ENCODE peak calls at places on chromosomes 12 and 14, in eight cellular contexts. O, F, N, H, R, L, P and I are unnamed samples.

GRCh38 chr14:83463500-83464098 is 1929.9 kb upstream of the SEL1L start:
- DNase-seq in F (peak; percentile 46), R (peak; percentile 12), N (no peak), O (peak; percentile 7), P (peak; percentile 5), H (no peak), L (peak; percentile 2), I (peak; percentile 69)

GRCh38 chr14:89420502-89420901 is 3.5 kb upstream of the FOXN3 start:
- DNase-seq in N (no peak), F (no peak), R (peak; percentile 43), H (no peak), P (no peak), L (no peak), O (no peak), I (no peak)

GRCh38 chr12:131511391-131511802 is 199.5 kb upstream of the SFSWAP start:
- DNase-seq in R (no peak), H (peak; percentile 3), O (no peak), N (peak; percentile 73), F (peak; percentile 12), L (no peak), P (peak; percentile 15), I (no peak)

GRCh38 chr12:43069768-43070221 is 480.2 kb upstream of the PRICKLE1 start:
- DNase-seq in N (peak; percentile 3), R (no peak), L (no peak), H (no peak), F (no peak), P (no peak), O (no peak), I (no peak)

GRCh38 chr12:15956010-15956409 is 44.9 kb downstream of the DERA start:
- DNase-seq in O (no peak), R (no peak), F (no peak), N (no peak), P (no peak), L (no peak), H (no peak), I (no peak)

GRCh38 chr12:75364918-75365317 is 26.0 kb upstream of the GLIPR1L2 start:
- DNase-seq in H (no peak), R (no peak), O (no peak), L (no peak), F (no peak), N (no peak), P (no peak), I (peak; percentile 80)

GRCh38 chr14:50964683-50965390 is 20.6 kb upstream of the PYGL start:
- DNase-seq in L (no peak), P (no peak), R (peak; percentile 45), O (no peak), F (peak; percentile 96), H (no peak), N (no peak), I (no peak)

GRCh38 chr14:92740440-92740839 is 8.0 kb downstream of the LGMN start:
- DNase-seq in H (no peak), R (no peak), O (no peak), L (no peak), N (no peak), F (no peak), P (no peak), I (no peak)

GRCh38 chr12:90207799-90208198 is 499.2 kb upstream of the ATP2B1 start:
- DNase-seq in H (no peak), P (no peak), O (no peak), N (no peak), L (no peak), R (no peak), F (no peak), I (no peak)

GRCh38 chr12:10196210-10196609 is 16.5 kb upstream of the GABARAPL1 start:
- DNase-seq in F (no peak), O (no peak), P (no peak), N (peak; percentile 37), H (no peak), R (no peak), L (no peak), I (no peak)

GRCh38 chr14:74213907-74214803 is 25.1 kb upstream of the VSX2 start:
- DNase-seq in N (no peak), R (no peak), L (no peak), O (no peak), F (no peak), P (no peak), H (no peak), I (no peak)

GRCh38 chr12:98582093-98582492 is 11.4 kb upstream of the SLC25A3 start:
- DNase-seq in H (peak; percentile 40), P (no peak), R (no peak), F (no peak), O (no peak), L (no peak), N (no peak), I (no peak)

GRCh38 chr12:24742378-24742777 is 206.5 kb downstream of the BCAT1 start:
- DNase-seq in P (no peak), H (no peak), O (no peak), L (peak; percentile 15), F (no peak), R (no peak), N (peak; percentile 45), I (no peak)

GRCh38 chr14:91149462-91149861 is 35.6 kb downstream of the DGLUCY start:
- DNase-seq in N (no peak), F (peak; percentile 91), H (no peak), O (no peak), L (peak; percentile 48), P (no peak), R (peak; percentile 92), I (peak; percentile 20)

GRCh38 chr12:94768398-94769039 is 118.2 kb upstream of the TMCC3 start:
- DNase-seq in N (peak; percentile 51), H (no peak), F (peak; percentile 52), P (no peak), R (no peak), L (no peak), O (no peak), I (no peak)

GRCh38 chr12:29164477-29165163 is 15.5 kb downstream of the FAR2 start:
- DNase-seq in H (no peak), L (peak; percentile 44), N (peak; percentile 55), R (no peak), F (peak; percentile 85), O (no peak), P (no peak), I (no peak)

GRCh38 chr12:133231001-133231400 is 4.7 kb downstream of the ANHX start:
- DNase-seq in O (no peak), L (no peak), N (no peak), P (no peak), R (no peak), H (no peak), F (no peak), I (no peak)

GRCh38 chr14:97827746-97828145 is 1030.6 kb downstream of the VRK1 start:
- DNase-seq in N (no peak), F (no peak), O (no peak), P (no peak), H (no peak), L (no peak), R (no peak), I (no peak)

GRCh38 chr12:41998451-41998850 is 146.2 kb downstream of the GXYLT1 start:
- DNase-seq in L (no peak), F (no peak), P (no peak), N (no peak), R (no peak), H (no peak), O (no peak), I (no peak)

GRCh38 chr12:58413794-58414193 is 472.4 kb downstream of the ATP23 start:
- DNase-seq in R (no peak), N (no peak), H (no peak), O (no peak), L (no peak), F (peak; percentile 82), P (no peak), I (no peak)

GRCh38 chr12:122182887-122183587 is at the start of gene LRRC43:
- DNase-seq in N (no peak), F (peak; percentile 36), H (no peak), O (peak; percentile 83), R (no peak), L (no peak), P (no peak), I (no peak)
- H3K4me3 ChIP-seq in N (peak within 1 kb of the TSS; percentile 50), F (peak within 1 kb of the TSS; percentile 39), H (no peak within 1 kb of the TSS), O (peak within 1 kb of the TSS; percentile 46), R (peak within 1 kb of the TSS; percentile 55), L (no peak within 1 kb of the TSS), P (peak within 1 kb of the TSS; percentile 43), I (no peak within 1 kb of the TSS)

GRCh38 chr14:105910426-105910825 is 384.0 kb downstream of the TMEM121 start:
- DNase-seq in H (no peak), F (no peak), L (no peak), O (no peak), P (no peak), R (no peak), N (no peak), I (no peak)
- TF ChIP-seq POLR2AphosphoS5 in H (no peak), F (no peak), L (no peak), O (no peak), P (no peak), R (no peak), N (no peak), I (no peak)

DNA sequence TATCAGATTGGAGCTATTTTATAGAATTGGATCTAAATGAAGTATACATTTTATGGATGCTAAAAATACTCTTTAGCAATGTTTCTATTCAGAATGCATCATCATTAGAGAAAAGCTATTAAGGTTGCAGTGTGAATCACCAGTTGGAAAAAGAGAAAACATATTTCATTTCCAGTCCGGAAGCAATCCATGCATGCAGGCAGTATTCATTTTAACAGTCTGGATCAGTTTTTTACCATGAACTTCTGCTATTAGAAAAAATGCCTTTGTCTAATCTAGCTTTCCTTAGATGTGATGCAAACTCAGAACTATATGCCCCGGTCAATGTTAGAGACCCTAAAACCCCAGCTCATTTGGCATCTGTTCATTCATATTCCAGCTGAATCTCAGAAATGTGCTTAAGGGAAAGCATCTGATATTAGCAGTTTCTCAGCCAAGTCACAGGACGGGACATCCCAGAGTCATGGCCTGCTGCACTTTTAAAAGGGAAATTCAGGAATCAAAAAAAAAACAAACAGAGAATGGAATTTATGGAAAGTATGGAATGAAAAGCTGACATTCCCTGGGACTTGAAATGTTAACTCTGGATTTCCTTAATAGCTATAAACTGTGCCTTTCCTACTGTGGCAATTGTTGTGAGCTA is 8.5 kb downstream of the IRAK3 start:
- DNase-seq in O (no peak), F (peak; percentile 67), L (no peak), R (no peak), P (no peak), N (no peak), H (no peak), I (no peak)
- H3K9ac ChIP-seq in O (no peak overlapping the region), F (no peak overlapping the region), L (no peak overlapping the region), R (no peak overlapping the region), P (no peak overlapping the region), N (no peak overlapping the region), H (no peak overlapping the region), I (peak overlapping the region; percentile 17)

GRCh38 chr12:122421815-122422737 is at the start of gene CLIP1:
- DNase-seq in P (no peak), F (peak; percentile 63), L (peak; percentile 71), R (peak; percentile 27), O (peak; percentile 87), N (no peak), H (no peak), I (no peak)

GRCh38 chr12:122420471-122421262 is 1.8 kb downstream of the CLIP1 start:
- DNase-seq in R (no peak), O (no peak), F (no peak), P (no peak), L (no peak), H (no peak), N (no peak), I (no peak)

GRCh38 chr12:122421263-122421814 is 1.1 kb downstream of the CLIP1 start:
- DNase-seq in O (peak; percentile 66), R (peak; percentile 82), P (no peak), L (peak; percentile 36), N (no peak), H (no peak), F (no peak), I (no peak)

GRCh38 chr12:122423258-122424165 is 1.0 kb upstream of the CLIP1 start:
- DNase-seq in L (peak; percentile 35), F (peak; percentile 86), N (no peak), P (no peak), R (peak; percentile 64), O (peak; percentile 60), H (peak; percentile 50), I (no peak)

GRCh38 chr12:122422769-122423257 is 344 bp upstream of the CLIP1 start:
- DNase-seq in R (peak; percentile 49), F (peak; percentile 49), H (no peak), O (no peak), P (no peak), L (peak; percentile 59), N (no peak), I (no peak)
- H3K4me3 ChIP-seq in R (peak overlapping the region; percentile 81), F (peak overlapping the region; percentile 82), H (peak overlapping the region; percentile 59), O (peak overlapping the region; percentile 67), P (peak overlapping the region; percentile 73), L (peak overlapping the region; percentile 51), N (peak overlapping the region; percentile 87), I (peak overlapping the region; percentile 87)